ENCODE peak calls at places on chromosomes 2 and 18, in four cellular contexts. F, Y, J and S are unnamed samples.

GRCh38 chr2:172447811-172448493 is 20.6 kb downstream of the ITGA6 start:
- DNase-seq in F (no peak), Y (no peak), J (no peak), S (no peak)

GRCh38 chr2:24082787-24083566 is 1.7 kb downstream of the TP53I3 start:
- DNase-seq in F (no peak), Y (no peak), J (no peak), S (no peak)

GRCh38 chr2:25920326-25920725 is 42.0 kb upstream of the ASXL2 start:
- DNase-seq in F (no peak), Y (no peak), J (no peak), S (peak; percentile 67)

GRCh38 chr2:231614559-231615057 is 21.9 kb downstream of the TEX44 start:
- DNase-seq in F (no peak), Y (no peak), J (no peak), S (peak; percentile 21)

GRCh38 chr2:11873346-11873745 is 126.9 kb downstream of the LPIN1 start:
- DNase-seq in F (no peak), Y (no peak), J (no peak), S (no peak)

GRCh38 chr2:152609699-152610098 is 107.6 kb downstream of the PRPF40A start:
- DNase-seq in F (no peak), Y (no peak), J (no peak), S (no peak)

GRCh38 chr2:102558463-102558862 is 60.9 kb upstream of the SLC9A2 start:
- DNase-seq in F (no peak), Y (no peak), J (no peak), S (no peak)

GRCh38 chr2:240419723-240420122 is 15.7 kb upstream of the GPC1 start:
- DNase-seq in F (no peak), Y (no peak), J (no peak), S (no peak)

GRCh38 chr18:36075862-36076587 is 8.7 kb upstream of the RPRD1A start:
- DNase-seq in F (no peak), Y (no peak), J (no peak), S (peak; percentile 56)

GRCh38 chr18:37176307-37176934 is 347.5 kb downstream of the KIAA1328 start:
- DNase-seq in F (no peak), Y (no peak), J (no peak), S (no peak)

GRCh38 chr2:11784747-11785610 is 38.5 kb downstream of the LPIN1 start:
- DNase-seq in F (no peak), Y (peak; percentile 49), J (no peak), S (peak; percentile 80)